ENCODE peak calls at places on chromosome 4, in seven cellular contexts. H is sigmoid colon, L is GM12878, I is breast epithelium, S is GM23248, U is heart left ventricle, R is upper lobe of left lung. X is an unnamed sample.

GRCh38 chr4:71275570-71275969 is 63.2 kb upstream of the SLC4A4 start:
- DNase-seq in H (no peak), L (no peak), S (no peak), U (no peak), I (no peak), R (no peak), X (no peak)

GRCh38 chr4:91681544-91681943 is 622.2 kb upstream of the GRID2 start:
- DNase-seq in L (no peak), I (no peak), S (no peak), U (no peak), R (no peak), H (no peak), X (no peak)

GRCh38 chr4:6446130-6446482 is 26.3 kb downstream of the PPP2R2C start:
- DNase-seq in S (no peak), U (no peak), H (no peak), I (no peak), R (no peak), L (no peak), X (no peak)

GRCh38 chr4:148058160-148058859 is 326.4 kb downstream of the ARHGAP10 start:
- DNase-seq in H (no peak), L (no peak), I (no peak), S (no peak), R (no peak), U (no peak), X (no peak)

GRCh38 chr4:106529348-106530033 is 160.9 kb upstream of the GIMD1 start:
- DNase-seq in L (no peak), R (no peak), I (no peak), S (peak; percentile 71), H (no peak), U (no peak), X (no peak)

GRCh38 chr4:158161561-158162354 is 11.1 kb downstream of the GASK1B start:
- DNase-seq in L (no peak), U (peak; percentile 33), H (peak; percentile 75), S (peak; percentile 88), R (peak; percentile 34), I (no peak), X (no peak)

GRCh38 chr4:2651546-2651945 is 104.6 kb downstream of the TNIP2 start:
- DNase-seq in H (no peak), I (no peak), R (no peak), S (no peak), U (no peak), L (no peak), X (no peak)

GRCh38 chr4:23934915-23935314 is 45.1 kb upstream of the PPARGC1A start:
- DNase-seq in R (peak; percentile 83), U (peak; percentile 86), L (no peak), I (peak; percentile 76), S (peak; percentile 91), H (peak; percentile 88), X (no peak)

GRCh38 chr4:139934336-139934735 is 219.6 kb downstream of the MAML3 start:
- DNase-seq in S (peak; percentile 68), L (no peak), H (no peak), I (no peak), U (no peak), R (no peak), X (no peak)

GRCh38 chr4:24949970-24950369 is 37.1 kb upstream of the CCDC149 start:
- DNase-seq in R (no peak), H (no peak), L (no peak), S (no peak), I (no peak), U (peak; percentile 37), X (no peak)

GRCh38 chr4:6621556-6621927 is 18.9 kb upstream of the MRFAP1 start:
- DNase-seq in U (no peak), R (no peak), S (no peak), H (peak; percentile 44), I (no peak), L (no peak), X (no peak)

GRCh38 chr4:140130677-140131076 is 23.3 kb downstream of the MAML3 start:
- DNase-seq in R (peak; percentile 51), H (no peak), L (no peak), U (no peak), I (no peak), S (peak; percentile 93), X (no peak)

GRCh38 chr4:133130171-133130570 is 18.9 kb upstream of the PCDH10 start:
- DNase-seq in R (no peak), I (no peak), S (no peak), L (no peak), U (no peak), H (no peak), X (no peak)

GRCh38 chr4:42282081-42282901 is 115.0 kb upstream of the SHISA3 start:
- DNase-seq in H (no peak), L (peak; percentile 33), U (peak; percentile 39), I (no peak), S (peak; percentile 85), R (no peak), X (peak; percentile 43)

DNA sequence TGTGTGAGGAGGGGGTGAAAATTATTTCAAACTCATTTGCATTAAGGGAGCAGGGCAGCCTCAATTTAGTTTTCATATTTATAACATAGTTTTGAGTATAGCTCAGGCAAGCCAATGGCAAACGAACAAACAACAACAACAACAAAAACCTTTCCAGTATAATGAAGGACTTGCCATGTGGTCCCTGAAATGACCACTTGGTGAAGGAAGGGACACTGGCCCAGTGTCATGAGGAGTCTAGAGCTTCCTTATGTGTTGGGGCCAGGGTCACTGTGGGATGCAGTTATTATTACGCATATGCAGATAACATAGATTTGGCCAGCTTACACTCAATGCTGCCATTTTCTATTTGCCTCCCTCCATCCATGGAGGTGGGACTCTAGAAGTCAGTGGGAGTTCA is 23.3 kb downstream of the NKX3-2 start:
- DNase-seq in U (no peak), H (no peak), L (no peak), R (no peak), S (no peak), I (no peak), X (no peak)
- H3K27me3 ChIP-seq in U (peaks cover 35% of the 10 kb centered on the region), H (peaks cover 51% of the 10 kb centered on the region), L (peaks cover 7% of the 10 kb centered on the region), R (peaks cover 46% of the 10 kb centered on the region), S (peaks cover 79% of the 10 kb centered on the region), I (peaks cover 3% of the 10 kb centered on the region), X (no peaks in the 10 kb centered on the region)

GRCh38 chr4:70153937-70154336 is at the start of gene PRR27:
- DNase-seq in L (no peak), I (no peak), H (no peak), U (no peak), S (no peak), R (no peak), X (no peak)
- H3K27me3 ChIP-seq in L (no peaks in the 10 kb centered on the region), I (no peaks in the 10 kb centered on the region), H (no peaks in the 10 kb centered on the region), U (no peaks in the 10 kb centered on the region), S (no peaks in the 10 kb centered on the region), R (no peaks in the 10 kb centered on the region), X (no peaks in the 10 kb centered on the region)

GRCh38 chr4:162586266-162586665 is 422.5 kb upstream of the FSTL5 start:
- DNase-seq in S (no peak), U (no peak), H (no peak), L (no peak), R (no peak), I (no peak), X (no peak)

GRCh38 chr4:162582180-162582579 is 418.4 kb upstream of the FSTL5 start:
- DNase-seq in S (no peak), H (no peak), I (no peak), R (no peak), U (no peak), L (no peak), X (no peak)
- H3K27me3 ChIP-seq in S (no peaks in the 10 kb centered on the region), H (no peaks in the 10 kb centered on the region), I (no peaks in the 10 kb centered on the region), R (no peaks in the 10 kb centered on the region), U (no peaks in the 10 kb centered on the region), L (no peaks in the 10 kb centered on the region), X (no peaks in the 10 kb centered on the region)

DNA sequence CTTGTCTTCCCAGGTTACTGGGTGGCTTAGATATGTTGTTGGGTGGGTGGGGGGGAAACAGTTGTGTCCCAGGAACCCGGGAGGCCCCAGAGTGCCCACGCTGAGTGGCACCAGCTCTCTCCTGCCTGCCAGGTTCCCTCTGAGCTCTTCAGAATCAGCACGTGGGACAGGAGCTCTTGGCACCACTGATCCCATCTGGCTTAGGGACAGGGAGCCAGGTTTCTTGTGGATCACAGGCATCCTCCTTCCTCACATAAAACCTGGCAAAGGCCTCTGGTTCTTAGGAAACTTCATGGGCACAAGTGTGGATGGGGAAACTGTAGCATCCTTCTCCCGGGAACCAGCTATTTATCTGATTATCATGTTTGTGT is 3.4 kb downstream of the GPR78 start:
- DNase-seq in L (no peak), R (no peak), S (no peak), H (peak; percentile 25), I (no peak), U (no peak), X (no peak)
- H3K27me3 ChIP-seq in L (peaks cover 2% of the 10 kb centered on the region), R (peaks cover 6% of the 10 kb centered on the region), S (peaks cover 30% of the 10 kb centered on the region), H (peaks cover 81% of the 10 kb centered on the region), I (peaks cover 5% of the 10 kb centered on the region), U (peaks cover 23% of the 10 kb centered on the region), X (no peaks in the 10 kb centered on the region)

GRCh38 chr4:48604527-48604926 is 114.5 kb downstream of the ZAR1 start:
- DNase-seq in U (no peak), I (no peak), H (no peak), S (no peak), R (no peak), L (no peak), X (no peak)
- H3K27me3 ChIP-seq in U (no peaks in the 10 kb centered on the region), I (no peaks in the 10 kb centered on the region), H (no peaks in the 10 kb centered on the region), S (no peaks in the 10 kb centered on the region), R (no peaks in the 10 kb centered on the region), L (no peaks in the 10 kb centered on the region), X (no peaks in the 10 kb centered on the region)